ENCODE peak calls at places on chromosomes 1 and 21, in ten cellular contexts. J is GF-D8; M is Karpas-422; T is NCI-H1092; E is activated T-helper 9 cell treated with anti-CD3 and anti-CD28 coated beads, Interleukin-2, amount 50 U/mL, for 16 hours; U is B cell; Y is NCI-H1105; H is pancreas; N is bronchial epithelial cell; I is central memory CD4-positive, alpha-beta T cell. C is an unnamed sample.

GRCh38 chr1:185305419-185305818 is 11.6 kb downstream of the IVNS1ABP start:
- DNase-seq in J (no peak), M (no peak), T (no peak), E (no peak), U (no peak), Y (no peak), H (no peak), N (no peak), I (no peak), C (no peak)

GRCh38 chr1:36436820-36437219 is 13.4 kb downstream of the OSCP1 start:
- DNase-seq in J (no peak), M (no peak), T (no peak), E (no peak), U (no peak), Y (no peak), H (no peak), N (peak), I (no peak), C (no peak)

GRCh38 chr1:61709908-61710289 is 15.0 kb downstream of the TM2D1 start:
- DNase-seq in J (no peak), M (no peak), T (no peak), E (no peak), U (no peak), Y (no peak), H (no peak), N (no peak), I (no peak), C (no peak)

GRCh38 chr1:218347713-218348627 is 2.8 kb downstream of the TGFB2 start:
- DNase-seq in J (no peak), M (no peak), T (no peak), E (no peak), U (no peak), Y (peak), H (no peak), N (peak), I (no peak), C (no peak)

GRCh38 chr1:16605532-16605931 is 7.8 kb downstream of the NBPF1 start:
- DNase-seq in J (no peak), M (no peak), T (no peak), E (no peak), U (peak), Y (no peak), H (no peak), N (no peak), I (no peak), C (no peak)

GRCh38 chr1:38760562-38760961 is 99.0 kb downstream of the RRAGC start:
- DNase-seq in J (no peak), M (no peak), T (no peak), E (no peak), U (no peak), Y (no peak), H (no peak), N (no peak), I (no peak), C (no peak)

GRCh38 chr1:209585672-209586071 is 2.2 kb downstream of the CAMK1G start:
- DNase-seq in J (no peak), M (no peak), T (peak), E (no peak), U (no peak), Y (peak), H (peak), N (no peak), I (no peak), C (no peak)

GRCh38 chr1:47180603-47181094 is 9.2 kb downstream of the PDZK1IP1 start:
- DNase-seq in J (no peak), M (no peak), T (no peak), E (no peak), U (no peak), Y (no peak), H (no peak), N (no peak), I (no peak), C (no peak)

GRCh38 chr1:102434421-102434820 is 437.7 kb upstream of the OLFM3 start:
- DNase-seq in J (no peak), M (peak), T (peak), E (no peak), U (peak), Y (peak), H (no peak), N (no peak), I (no peak), C (peak)

GRCh38 chr1:160607051-160608032 is 28.0 kb upstream of the CD84 start:
- DNase-seq in J (peak), M (peak), T (peak), E (no peak), U (peak), Y (peak), H (no peak), N (peak), I (peak), C (peak)

GRCh38 chr1:153415850-153416570 is at the start of gene S100A7A:
- DNase-seq in J (no peak), M (no peak), T (no peak), E (no peak), U (no peak), Y (no peak), H (no peak), N (no peak), I (no peak), C (no peak)

GRCh38 chr1:114173704-114174103 is 20.0 kb upstream of the SYT6 start:
- DNase-seq in J (no peak), M (no peak), T (no peak), E (no peak), U (no peak), Y (peak), H (no peak), N (no peak), I (no peak), C (no peak)

GRCh38 chr1:215637041-215637573 is 70.0 kb downstream of the KCTD3 start:
- DNase-seq in J (no peak), M (no peak), T (no peak), E (no peak), U (no peak), Y (no peak), H (peak), N (peak), I (no peak), C (no peak)

GRCh38 chr1:48227165-48228013 is 4.9 kb downstream of the SLC5A9 start:
- DNase-seq in J (peak), M (peak), T (no peak), E (no peak), U (peak), Y (no peak), H (no peak), N (no peak), I (no peak), C (no peak)

GRCh38 chr1:10889628-10890353 is 93.3 kb upstream of the CASZ1 start:
- DNase-seq in J (no peak), M (no peak), T (no peak), E (no peak), U (no peak), Y (no peak), H (no peak), N (no peak), I (no peak), C (no peak)

GRCh38 chr1:201970334-201971159 is 11.9 kb upstream of the RNPEP start:
- DNase-seq in J (no peak), M (no peak), T (no peak), E (no peak), U (no peak), Y (peak), H (no peak), N (peak), I (no peak), C (no peak)

GRCh38 chr1:87790756-87791155 is 462.1 kb downstream of the LMO4 start:
- DNase-seq in J (no peak), M (no peak), T (no peak), E (no peak), U (no peak), Y (no peak), H (no peak), N (no peak), I (no peak), C (no peak)

GRCh38 chr1:34013958-34014737 is 150.3 kb downstream of the HMGB4 start:
- DNase-seq in J (no peak), M (peak), T (no peak), E (no peak), U (no peak), Y (no peak), H (peak), N (no peak), I (no peak), C (peak)

GRCh38 chr1:89529196-89529595 is 4.6 kb downstream of the LRRC8B start:
- DNase-seq in J (no peak), M (no peak), T (no peak), E (no peak), U (no peak), Y (no peak), H (no peak), N (no peak), I (no peak), C (no peak)

GRCh38 chr1:186838380-186839076 is 9.8 kb downstream of the PLA2G4A start:
- DNase-seq in J (no peak), M (no peak), T (no peak), E (no peak), U (no peak), Y (peak), H (no peak), N (peak), I (no peak), C (no peak)

GRCh38 chr1:164132001-164132400 is 427.0 kb upstream of the PBX1 start:
- DNase-seq in J (no peak), M (no peak), T (no peak), E (no peak), U (no peak), Y (no peak), H (no peak), N (no peak), I (no peak), C (no peak)

GRCh38 chr1:8040586-8040985 is 14.5 kb upstream of the ERRFI1 start:
- DNase-seq in J (no peak), M (no peak), T (no peak), E (no peak), U (no peak), Y (peak), H (peak), N (peak), I (no peak), C (no peak)

GRCh38 chr21:17900281-17900989 is 81.3 kb upstream of the C21orf91 start:
- DNase-seq in J (no peak), M (peak), T (no peak), E (no peak), U (no peak), Y (peak), H (no peak), N (no peak), I (no peak), C (no peak)

GRCh38 chr1:2545754-2546514 is 10.2 kb upstream of the TNFRSF14 start:
- DNase-seq in J (peak), M (peak), T (no peak), E (peak), U (peak), Y (peak), H (peak), N (peak), I (peak), C (peak)

GRCh38 chr1:225230483-225230882 is 197.4 kb downstream of the LBR start:
- DNase-seq in J (no peak), M (no peak), T (no peak), E (no peak), U (no peak), Y (no peak), H (no peak), N (no peak), I (no peak), C (no peak)

GRCh38 chr1:42152907-42153597 is at the start of gene GUCA2B:
- DNase-seq in J (no peak), M (no peak), T (no peak), E (no peak), U (no peak), Y (no peak), H (peak), N (no peak), I (no peak), C (no peak)

GRCh38 chr1:247437551-247438535 is 20.1 kb downstream of the OR2B11 start:
- DNase-seq in J (no peak), M (no peak), T (no peak), E (no peak), U (peak), Y (no peak), H (no peak), N (no peak), I (no peak), C (no peak)

GRCh38 chr1:81453971-81454370 is 346.8 kb upstream of the ADGRL2 start:
- DNase-seq in J (no peak), M (no peak), T (no peak), E (no peak), U (no peak), Y (no peak), H (no peak), N (peak), I (no peak), C (no peak)

GRCh38 chr21:20313013-20313412 is 685.2 kb upstream of the NCAM2 start:
- DNase-seq in J (no peak), M (no peak), T (no peak), E (no peak), U (no peak), Y (no peak), H (no peak), N (no peak), I (no peak), C (no peak)

GRCh38 chr1:181485276-181486097 is 2.2 kb downstream of the CACNA1E start:
- DNase-seq in J (no peak), M (no peak), T (peak), E (no peak), U (peak), Y (peak), H (peak), N (peak), I (no peak), C (peak)

GRCh38 chr1:22112505-22112904 is 30.4 kb downstream of the WNT4 start:
- DNase-seq in J (no peak), M (no peak), T (no peak), E (no peak), U (no peak), Y (no peak), H (no peak), N (no peak), I (no peak), C (no peak)

GRCh38 chr1:204624631-204625216 is 60.8 kb downstream of the LRRN2 start:
- DNase-seq in J (no peak), M (no peak), T (no peak), E (no peak), U (no peak), Y (no peak), H (no peak), N (no peak), I (no peak), C (no peak)

GRCh38 chr1:167790117-167790516 is 68.3 kb downstream of the MPZL1 start:
- DNase-seq in J (no peak), M (no peak), T (no peak), E (no peak), U (no peak), Y (peak), H (peak), N (peak), I (no peak), C (no peak)

GRCh38 chr1:12314328-12314903 is 84.6 kb downstream of the VPS13D start:
- DNase-seq in J (peak), M (peak), T (no peak), E (no peak), U (peak), Y (peak), H (no peak), N (peak), I (peak), C (peak)

C was measured in GM13977.